ENCODE peak calls at places on chromosome 20, in eight cellular contexts. O is brain microvascular endothelial cell, J is lower lobe of right lung, H is A549, T is nephron progenitor cell, W is neural crest cell, K is natural killer cell, I is AG09309. F is an unnamed sample.

GRCh38 chr20:14925286-14925685 is 587.9 kb upstream of the FLRT3 start:
- DNase-seq in K (no peak), J (no peak), I (no peak), T (no peak), O (peak), H (no peak), W (no peak), F (no peak)

GRCh38 chr20:21377701-21378100 is 19.6 kb downstream of the NKX2-4 start:
- DNase-seq in O (no peak), H (no peak), T (no peak), J (no peak), K (no peak), I (no peak), W (no peak), F (no peak)

GRCh38 chr20:6126846-6127245 is 4.0 kb upstream of the FERMT1 start:
- DNase-seq in K (no peak), W (no peak), J (no peak), H (no peak), O (no peak), T (no peak), I (no peak), F (no peak)

GRCh38 chr20:13128173-13128572 is 92.9 kb upstream of the ISM1 start:
- DNase-seq in W (no peak), T (no peak), O (no peak), K (no peak), I (no peak), J (no peak), H (no peak), F (no peak)

GRCh38 chr20:31910071-31910803 is 39.8 kb downstream of the TTLL9 start:
- DNase-seq in I (no peak), K (no peak), H (no peak), T (no peak), O (no peak), J (no peak), W (no peak), F (no peak)

GRCh38 chr20:44727039-44727438 is 11.9 kb downstream of the CCN5 start:
- DNase-seq in W (no peak), T (no peak), O (no peak), J (no peak), K (no peak), I (no peak), H (no peak), F (no peak)

GRCh38 chr20:45857836-45858250 is 429 bp downstream of the ZSWIM3 start:
- DNase-seq in I (no peak), O (no peak), J (no peak), H (no peak), T (no peak), W (no peak), K (no peak), F (no peak)

GRCh38 chr20:3720626-3721025 is 8.2 kb upstream of the SIGLEC1 start:
- DNase-seq in T (no peak), K (no peak), W (no peak), O (no peak), I (no peak), H (no peak), J (no peak), F (no peak)

GRCh38 chr20:36988494-36988966 is 37.0 kb upstream of the SAMHD1 start:
- DNase-seq in I (no peak), K (no peak), W (no peak), J (no peak), T (no peak), O (peak), H (no peak), F (no peak)

GRCh38 chr20:45226287-45226686 is 5.1 kb downstream of the SEMG2 start:
- DNase-seq in H (no peak), I (no peak), T (no peak), O (no peak), K (no peak), W (no peak), J (no peak), F (no peak)

GRCh38 chr20:58810116-58810878 is 40.4 kb downstream of the GNAS-AS1 start:
- DNase-seq in T (no peak), H (no peak), I (no peak), J (no peak), O (no peak), K (no peak), W (no peak), F (no peak)

GRCh38 chr20:40688129-40689099 is 622 bp downstream of the MAFB start:
- DNase-seq in J (peak), K (no peak), H (no peak), O (no peak), T (peak), W (no peak), I (no peak), F (no peak)

GRCh38 chr20:2652724-2653510 is 485 bp downstream of the NOP56 start:
- DNase-seq in W (peak), H (no peak), T (no peak), O (peak), K (no peak), J (peak), I (no peak), F (peak)

GRCh38 chr20:19929749-19930148 is 87.4 kb upstream of the NAA20 start:
- DNase-seq in T (no peak), K (no peak), I (no peak), H (no peak), J (no peak), W (no peak), O (no peak), F (no peak)

GRCh38 chr20:19682249-19682648 is 75.8 kb upstream of the RIN2 start:
- DNase-seq in O (no peak), H (no peak), I (no peak), T (no peak), W (no peak), K (no peak), J (no peak), F (no peak)

DNA sequence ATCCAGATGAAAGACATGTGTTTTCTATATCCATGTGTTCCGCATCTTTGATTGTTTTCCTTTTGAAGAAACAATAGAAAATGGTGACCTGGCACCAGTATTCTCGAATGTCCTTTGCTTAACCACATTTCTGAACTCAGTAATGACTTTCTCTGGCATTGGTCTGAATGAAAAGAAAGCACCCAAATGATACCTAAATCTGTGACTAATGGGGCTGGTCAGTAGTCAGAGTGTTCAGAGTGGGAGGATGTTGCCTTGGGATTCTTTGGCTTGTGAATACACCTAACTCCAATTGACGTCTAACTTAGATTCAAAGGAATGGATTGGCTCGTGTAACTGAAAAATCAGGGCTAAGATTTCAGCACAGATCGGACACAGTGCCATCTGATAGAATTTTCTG is 27.1 kb downstream of the PARD6B start:
- DNase-seq in H (no peak), J (no peak), T (no peak), K (no peak), W (no peak), I (no peak), O (no peak), F (no peak)
- TF ChIP-seq CTCF in H (no peak), J (no peak), T (no peak), K (no peak), W (no peak), I (no peak), O (no peak), F (no peak)

DNA sequence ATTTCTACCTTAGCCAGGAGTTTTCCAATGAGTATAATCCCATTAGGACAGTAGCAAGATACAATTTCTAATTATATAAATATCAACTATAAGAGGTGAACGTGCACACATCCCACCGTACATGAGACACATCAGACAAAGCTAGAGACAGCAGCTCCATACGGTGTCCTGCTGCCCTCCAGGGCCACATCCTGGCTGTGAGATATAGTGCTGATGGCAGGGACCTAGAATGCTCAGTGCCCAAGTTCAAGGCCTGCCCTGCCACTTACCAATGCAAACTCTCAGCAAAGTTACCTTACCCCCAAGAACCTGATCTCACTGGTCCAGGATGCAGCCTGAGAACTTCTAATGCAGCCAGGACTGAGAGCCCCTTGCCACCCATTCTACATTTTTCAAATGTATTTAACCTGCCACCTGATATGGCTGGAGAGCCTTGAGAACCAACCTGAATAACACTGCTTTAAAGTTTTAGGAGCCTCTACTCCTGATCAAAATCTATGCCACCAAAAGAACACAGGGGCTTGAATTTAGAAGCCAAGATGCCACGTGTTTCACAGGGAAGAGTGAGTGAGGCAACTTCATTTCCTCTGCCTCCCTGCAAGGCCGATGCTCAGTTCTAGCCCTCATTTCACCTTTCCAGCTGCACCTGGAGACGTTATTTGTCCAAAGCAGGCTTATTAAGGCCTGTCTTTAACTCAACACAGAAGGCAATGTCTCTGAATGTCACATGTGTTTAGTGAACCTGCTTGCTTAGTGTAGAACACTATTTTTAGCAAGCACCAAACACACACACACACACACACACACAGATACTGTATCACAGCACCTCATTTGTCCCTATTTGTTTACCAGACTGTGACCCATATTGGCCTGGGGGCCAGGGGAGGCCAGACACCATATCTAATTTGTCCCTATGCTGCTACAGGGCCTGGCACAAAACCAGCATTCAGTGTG is 6.1 kb downstream of the NFATC2 start:
- DNase-seq in W (no peak), T (no peak), K (no peak), J (no peak), O (no peak), I (no peak), H (no peak), F (no peak)
- TF ChIP-seq CTCF in W (no peak), T (no peak), K (no peak), J (no peak), O (no peak), I (no peak), H (no peak), F (no peak)

DNA sequence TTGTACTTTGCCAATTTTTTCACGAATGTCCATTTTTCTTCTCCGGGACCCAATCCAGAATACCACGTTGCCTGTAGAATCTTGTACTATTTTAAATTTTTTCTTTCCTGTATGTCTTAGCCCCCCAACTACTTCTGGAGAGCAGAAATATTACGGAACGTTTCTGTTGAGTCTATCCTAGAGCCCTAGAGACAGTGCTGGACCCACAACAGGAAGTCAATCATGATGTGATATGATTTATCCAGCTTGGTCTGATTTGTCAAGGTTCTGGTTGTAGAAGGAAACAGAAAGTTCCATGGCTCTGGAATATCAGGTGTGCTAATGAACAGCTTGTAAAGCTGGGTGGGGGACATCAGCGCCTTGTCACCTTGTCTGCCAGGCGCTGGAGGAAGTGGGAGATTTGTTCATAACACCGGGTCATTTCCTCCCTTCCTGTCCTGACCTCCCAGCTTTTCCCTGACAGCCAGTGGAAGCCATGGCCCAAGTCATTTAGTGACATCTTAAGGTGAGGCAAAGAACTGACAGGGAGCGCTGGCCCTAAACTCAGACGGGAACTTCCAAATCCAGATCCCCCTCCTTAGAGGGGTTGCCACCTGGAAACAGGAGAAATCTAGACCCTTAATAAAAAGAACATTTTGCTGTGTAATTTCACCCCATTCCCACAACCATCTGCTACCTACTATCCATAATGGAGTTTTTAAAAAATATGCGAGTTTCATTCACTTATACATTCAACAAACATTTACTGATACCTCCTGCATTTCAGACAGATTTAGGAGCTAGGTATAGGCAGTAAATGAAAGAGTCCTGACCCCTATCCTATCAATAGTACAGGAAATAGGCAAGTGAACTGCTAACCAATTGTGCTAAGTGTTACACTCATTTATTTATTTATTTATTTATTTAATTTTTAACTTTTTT is 130.5 kb downstream of the ZFP64 start:
- DNase-seq in W (no peak), K (no peak), I (no peak), O (peak), J (no peak), H (peak), T (peak), F (peak)
- TF ChIP-seq CTCF in W (peak), K (no peak), I (peak), O (peak), J (peak), H (peak), T (peak), F (peak)

DNA sequence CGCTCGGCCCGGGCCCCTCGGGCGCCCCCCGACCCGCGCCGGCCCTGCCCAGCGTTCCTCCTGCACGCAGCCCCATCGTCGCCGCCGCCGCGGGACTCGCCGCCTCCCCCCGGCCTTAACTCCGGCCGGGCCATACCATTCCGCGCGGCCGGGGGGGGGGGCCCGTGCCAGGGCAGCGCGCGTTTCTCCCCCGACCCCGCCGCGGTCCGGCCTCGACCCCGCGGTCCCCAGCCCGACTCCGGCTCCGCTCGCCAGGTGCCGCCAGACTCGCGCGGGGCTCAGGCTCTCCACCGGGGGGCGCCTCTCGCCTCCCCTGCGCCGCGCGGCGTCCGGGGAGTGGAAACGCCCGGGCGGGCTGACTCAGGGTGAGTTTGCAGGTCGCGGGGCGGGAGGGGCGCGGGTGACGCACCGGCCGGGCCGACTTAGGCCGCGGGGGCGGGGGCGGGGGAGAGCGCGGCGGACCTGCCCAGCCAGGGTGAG is at the start of gene SRXN1:
- DNase-seq in K (peak), H (peak), T (peak), O (peak), J (peak), I (peak), W (peak), F (peak)
- TF ChIP-seq CTCF in K (peak), H (peak), T (peak), O (peak), J (peak), I (peak), W (peak), F (peak)

GRCh38 chr20:61043681-61044080 is 208.4 kb upstream of the CDH4 start:
- DNase-seq in H (no peak), I (no peak), T (no peak), O (no peak), K (no peak), J (no peak), W (no peak), F (no peak)

GRCh38 chr20:61045091-61045490 is 207.0 kb upstream of the CDH4 start:
- DNase-seq in J (no peak), W (no peak), O (no peak), I (no peak), T (no peak), K (no peak), H (no peak), F (no peak)

GRCh38 chr20:61042501-61043385 is 209.3 kb upstream of the CDH4 start:
- DNase-seq in T (peak), J (no peak), I (no peak), O (no peak), H (no peak), K (no peak), W (no peak), F (no peak)

GRCh38 chr20:61045876-61046585 is 206.0 kb upstream of the CDH4 start:
- DNase-seq in O (no peak), T (peak), K (no peak), W (peak), I (no peak), H (no peak), J (no peak), F (peak)

GRCh38 chr20:61044499-61044898 is 207.6 kb upstream of the CDH4 start:
- DNase-seq in J (no peak), O (no peak), H (no peak), K (no peak), I (no peak), T (peak), W (peak), F (no peak)
- TF ChIP-seq CTCF in J (no peak), O (peak), H (no peak), K (no peak), I (no peak), T (no peak), W (peak), F (no peak)

GRCh38 chr20:54980321-54980960 is 505.0 kb downstream of the DOK5 start:
- DNase-seq in J (no peak), H (no peak), I (no peak), T (peak), O (no peak), W (no peak), K (no peak), F (no peak)
- TF ChIP-seq CTCF in J (peak), H (peak), I (no peak), T (peak), O (no peak), W (peak), K (no peak), F (peak)

GRCh38 chr20:9211016-9211760 is 142.3 kb downstream of the PLCB4 start:
- DNase-seq in O (no peak), H (no peak), W (no peak), I (no peak), K (no peak), J (no peak), T (no peak), F (no peak)

GRCh38 chr20:9220874-9221547 is 152.1 kb downstream of the PLCB4 start:
- DNase-seq in K (no peak), H (no peak), O (peak), I (peak), T (no peak), J (no peak), W (no peak), F (no peak)

GRCh38 chr20:9214676-9215075 is 145.8 kb downstream of the PLCB4 start:
- DNase-seq in J (no peak), W (no peak), T (no peak), I (peak), K (no peak), O (no peak), H (no peak), F (no peak)

GRCh38 chr20:9218412-9219001 is 149.6 kb downstream of the PLCB4 start:
- DNase-seq in W (no peak), I (peak), T (peak), K (no peak), J (no peak), O (peak), H (no peak), F (no peak)

GRCh38 chr20:9215539-9215938 is 146.7 kb downstream of the PLCB4 start:
- DNase-seq in W (no peak), O (no peak), I (no peak), J (no peak), H (no peak), T (no peak), K (no peak), F (no peak)
- TF ChIP-seq CTCF in W (peak), O (peak), I (peak), J (peak), H (peak), T (no peak), K (no peak), F (peak)

GRCh38 chr20:55058938-55059337 is 583.5 kb downstream of the DOK5 start:
- DNase-seq in I (no peak), K (no peak), W (no peak), J (no peak), O (no peak), H (no peak), T (no peak), F (no peak)

GRCh38 chr20:55052464-55052863 is 577.1 kb downstream of the DOK5 start:
- DNase-seq in H (no peak), W (no peak), O (no peak), K (no peak), T (no peak), J (no peak), I (no peak), F (no peak)

GRCh38 chr20:55053389-55053788 is 578.0 kb downstream of the DOK5 start:
- DNase-seq in T (no peak), O (no peak), W (no peak), J (no peak), H (no peak), I (no peak), K (no peak), F (no peak)

GRCh38 chr20:55054443-55054842 is 579.0 kb downstream of the DOK5 start:
- DNase-seq in W (no peak), J (no peak), K (no peak), H (no peak), O (no peak), I (no peak), T (no peak), F (no peak)

DNA sequence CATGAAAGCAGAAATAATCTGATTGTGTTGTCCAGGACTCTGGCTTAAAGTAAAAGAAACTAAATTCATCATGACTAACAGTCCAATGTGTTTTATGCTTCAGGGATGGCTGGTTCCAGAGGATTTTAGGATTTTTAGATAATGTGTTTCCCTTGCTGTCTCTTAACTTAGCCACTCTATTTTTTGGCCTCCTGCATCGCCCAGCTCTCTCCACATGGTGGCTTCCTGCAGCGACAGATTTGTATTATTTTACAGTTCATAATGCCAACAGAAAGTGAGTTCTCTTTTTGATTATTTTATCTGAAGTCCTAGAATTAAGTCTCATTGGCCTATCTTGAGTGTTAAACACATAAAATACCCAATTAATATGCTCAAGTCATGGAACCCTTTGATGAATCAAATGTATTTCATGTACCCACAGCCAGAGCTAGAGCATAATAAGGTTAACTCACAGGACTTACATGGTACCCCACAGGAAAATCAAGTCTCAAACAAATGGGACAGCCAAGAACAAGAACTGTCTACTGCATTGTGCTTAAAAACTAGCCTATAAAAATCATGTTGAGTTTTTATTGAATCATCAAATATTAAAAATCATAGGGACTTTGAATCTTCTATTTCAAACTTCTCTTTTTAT is 582.5 kb downstream of the DOK5 start:
- DNase-seq in J (no peak), H (no peak), W (no peak), I (no peak), O (no peak), K (no peak), T (no peak), F (no peak)
- TF ChIP-seq CTCF in J (peak), H (no peak), W (peak), I (no peak), O (no peak), K (no peak), T (peak), F (peak)

GRCh38 chr20:57693002-57693582 is 16.7 kb downstream of the PMEPA1 start:
- DNase-seq in W (no peak), J (peak), O (no peak), I (no peak), H (no peak), T (no peak), K (no peak), F (peak)
- TF ChIP-seq CTCF in W (no peak), J (peak), O (peak), I (no peak), H (peak), T (no peak), K (no peak), F (peak)

F was measured in progenitor cell of endocrine pancreas.